ENCODE peak calls at places on chromosome 14, in ten cellular contexts. K is left ventricle myocardium inferior; V is endodermal cell; F is mesothelial cell of epicardium; X is OCI-LY7; R is CD4-positive, alpha-beta T cell; G is astrocyte of the spinal cord; H is GM23338; C is upper lobe of right lung; O is endothelial cell. L is an unnamed sample.
A peak's percentile ranks its signal among the peaks of the same experiment; 100 is the strongest.

GRCh38 chr14:59293934-59294661 is 105.6 kb downstream of the DAAM1 start:
- DNase-seq in C (no peak), F (no peak), G (no peak), V (no peak), X (no peak), K (peak; percentile 55), O (no peak), R (no peak), H (no peak), L (no peak)

GRCh38 chr14:100076133-100076532 is 10.9 kb downstream of the EVL start:
- DNase-seq in H (peak; percentile 79), X (no peak), G (no peak), O (peak; percentile 19), R (no peak), V (peak; percentile 89), F (no peak), K (no peak), C (peak; percentile 74), L (peak; percentile 41)

GRCh38 chr14:83425138-83425537 is 1891.5 kb upstream of the SEL1L start:
- DNase-seq in V (no peak), C (no peak), O (no peak), X (no peak), H (no peak), G (peak; percentile 33), F (no peak), R (no peak), K (no peak), L (peak; percentile 58)

GRCh38 chr14:83467811-83468210 is 1934.2 kb upstream of the SEL1L start:
- DNase-seq in R (no peak), G (peak; percentile 22), C (no peak), H (no peak), X (no peak), F (no peak), K (no peak), V (no peak), O (no peak), L (peak; percentile 20)

GRCh38 chr14:88746042-88746441 is 46.7 kb downstream of the EML5 start:
- DNase-seq in H (no peak), O (no peak), C (no peak), K (no peak), F (no peak), R (no peak), V (no peak), G (peak; percentile 8), X (no peak), L (no peak)

GRCh38 chr14:100677925-100678765 is 48.5 kb upstream of the DLK1 start:
- DNase-seq in V (peak; percentile 66), H (no peak), R (no peak), O (no peak), K (peak; percentile 85), C (no peak), F (peak; percentile 82), X (no peak), G (peak; percentile 77), L (peak; percentile 80)

GRCh38 chr14:53285064-53285463 is 131.9 kb upstream of the DDHD1 start:
- DNase-seq in C (no peak), K (no peak), X (no peak), R (no peak), F (no peak), H (no peak), O (no peak), V (no peak), G (no peak), L (no peak)

GRCh38 chr14:55117816-55118441 is 11.1 kb upstream of the LGALS3 start:
- DNase-seq in O (no peak), R (no peak), H (no peak), V (no peak), C (no peak), K (no peak), F (no peak), G (no peak), X (no peak), L (no peak)

GRCh38 chr14:71212683-71213107 is 305.4 kb downstream of the PCNX1 start:
- DNase-seq in V (no peak), F (no peak), H (no peak), X (no peak), O (no peak), G (no peak), R (no peak), K (no peak), C (no peak), L (no peak)

GRCh38 chr14:91171291-91171690 is 57.4 kb downstream of the DGLUCY start:
- DNase-seq in H (no peak), C (no peak), X (no peak), F (no peak), K (peak; percentile 76), O (no peak), G (no peak), V (no peak), R (no peak), L (no peak)

DNA sequence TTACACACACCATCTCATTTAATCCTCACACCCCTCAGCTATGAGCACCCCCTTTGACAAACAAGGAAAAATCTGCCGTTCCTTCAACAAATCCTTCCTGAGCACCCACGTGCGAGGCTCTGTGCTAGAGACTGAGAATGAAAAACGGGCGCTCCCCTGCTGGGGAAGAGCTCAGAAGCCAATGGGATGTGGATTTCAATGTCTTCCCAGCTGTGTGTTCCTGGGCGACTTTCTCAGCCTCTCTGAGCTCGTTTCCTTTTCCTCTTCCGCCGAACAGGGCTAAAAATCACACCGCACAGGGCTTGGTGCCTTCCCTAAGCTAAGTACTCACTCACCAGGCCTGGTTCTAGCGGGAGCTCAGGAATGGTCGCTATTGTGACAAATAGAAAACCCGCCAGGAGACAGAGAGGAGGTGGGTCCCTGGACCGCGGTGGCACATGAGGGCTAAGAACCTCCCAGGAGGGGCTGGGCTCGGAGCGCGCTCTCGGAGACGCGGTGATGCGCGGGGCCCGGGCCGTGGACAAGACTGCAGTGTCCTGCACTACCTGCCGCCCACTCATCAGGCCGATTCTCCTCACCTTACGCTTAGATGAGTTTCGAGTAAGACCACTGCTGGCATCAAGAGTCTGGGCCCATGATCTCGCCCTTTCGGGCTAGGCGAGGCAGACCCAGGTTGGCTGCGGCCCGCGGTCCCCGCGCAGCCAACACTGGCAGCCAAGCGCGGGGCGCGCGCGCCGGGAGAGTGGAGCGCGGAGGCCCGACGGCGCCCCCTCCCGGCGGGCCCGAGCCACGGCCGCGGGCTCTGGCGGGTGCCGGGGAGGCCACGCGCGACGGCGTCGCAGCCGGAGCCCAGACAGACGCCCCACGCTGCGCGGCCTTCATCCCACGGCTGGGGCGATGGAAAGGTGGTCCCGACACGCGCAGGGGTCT is 17.0 kb downstream of the ZDHHC22 start:
- DNase-seq in O (peak; percentile 76), H (peak; percentile 62), X (peak; percentile 51), V (peak; percentile 81), F (peak; percentile 73), C (peak; percentile 74), G (peak; percentile 30), R (peak; percentile 40), K (peak; percentile 46), L (peak; percentile 4)
- TF ChIP-seq CTCF in O (peak; percentile 78), H (peak; percentile 37), X (peak; percentile 56), V (peak; percentile 86), F (peak; percentile 60), C (peak; percentile 34), G (peak; percentile 19), R (peak; percentile 50), K (peak; percentile 80), L (peak; percentile 85)

GRCh38 chr14:64038857-64039542 is 186.2 kb downstream of the SYNE2 start:
- DNase-seq in F (no peak), H (no peak), R (no peak), O (no peak), C (no peak), X (no peak), V (no peak), G (no peak), K (no peak), L (no peak)

GRCh38 chr14:64035143-64035542 is 182.3 kb downstream of the SYNE2 start:
- DNase-seq in V (no peak), F (no peak), K (no peak), G (peak; percentile 7), C (no peak), O (no peak), H (no peak), X (no peak), R (no peak), L (peak; percentile 28)

GRCh38 chr14:64045091-64045490 is 192.3 kb downstream of the SYNE2 start:
- DNase-seq in F (no peak), V (no peak), O (no peak), K (no peak), H (no peak), C (no peak), R (no peak), G (no peak), X (no peak), L (no peak)

GRCh38 chr14:64040044-64040443 is 187.2 kb downstream of the SYNE2 start:
- DNase-seq in F (no peak), R (no peak), K (no peak), X (no peak), V (no peak), G (peak; percentile 34), C (no peak), H (peak; percentile 12), O (no peak), L (no peak)
- TF ChIP-seq CTCF in F (peak; percentile 15), R (no peak), K (peak; percentile 22), X (peak; percentile 29), V (peak; percentile 47), G (peak; percentile 19), C (peak; percentile 4), H (peak; percentile 48), O (no peak), L (peak; percentile 78)

DNA sequence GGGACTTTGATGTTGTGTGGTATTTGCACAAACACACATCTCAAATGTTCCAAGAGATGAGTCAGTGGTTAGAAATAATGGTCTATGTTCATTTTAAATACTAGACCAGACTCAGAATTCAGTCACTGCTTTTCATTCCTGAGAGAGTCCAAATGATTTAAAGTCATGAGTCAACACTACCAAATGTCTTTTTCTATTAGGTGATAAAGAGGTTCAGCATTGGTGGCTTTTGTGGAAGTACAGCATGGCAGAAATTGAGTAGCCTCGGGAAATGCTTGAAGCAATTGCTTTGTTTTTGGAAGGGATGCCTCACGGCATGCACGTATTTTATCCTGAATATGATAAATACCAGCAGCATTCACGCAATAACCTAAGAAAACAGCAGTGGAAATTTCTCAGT is 115.7 kb downstream of the DIO2 start:
- DNase-seq in C (no peak), G (peak; percentile 91), V (no peak), X (no peak), F (no peak), H (no peak), O (no peak), R (no peak), K (no peak), L (peak; percentile 93)
- TF ChIP-seq CTCF in C (no peak), G (no peak), V (no peak), X (no peak), F (no peak), H (no peak), O (no peak), R (no peak), K (no peak), L (no peak)

GRCh38 chr14:66539034-66539433 is 31.1 kb downstream of the GPHN start:
- DNase-seq in F (no peak), G (no peak), V (no peak), O (no peak), H (no peak), R (no peak), K (no peak), X (no peak), C (no peak), L (no peak)
- TF ChIP-seq CTCF in F (no peak), G (no peak), V (no peak), O (no peak), H (no peak), R (no peak), K (no peak), X (no peak), C (no peak), L (no peak)

L was measured in HFFc6.